ENCODE peak calls at places on chromosomes 2 and 18, in seven cellular contexts. One of them, this sample, is unnamed.
A peak's percentile ranks its signal among the peaks of the same experiment; 100 is the strongest.

GRCh38 chr2:64008434-64009009 is 10.7 kb downstream of the VPS54 start:
- DNase-seq in GM13977: no peak
- DNase-seq in stromal cell of bone marrow: no peak
- DNase-seq in nucleus accumbens: no peak
- DNase-seq in frontal cortex: no peak
- DNase-seq in lung microvascular endothelial cell: no peak
- DNase-seq in GM12865: no peak
- DNase-seq in this sample: no peak

GRCh38 chr2:149166958-149167810 is 128.7 kb downstream of the LYPD6B start:
- DNase-seq in lung microvascular endothelial cell: no peak
- DNase-seq in nucleus accumbens: no peak
- DNase-seq in GM12865: peak; percentile 82
- DNase-seq in stromal cell of bone marrow: no peak
- DNase-seq in GM13977: no peak
- DNase-seq in frontal cortex: no peak
- DNase-seq in this sample: no peak

GRCh38 chr2:9385841-9386240 is 37.5 kb downstream of the ITGB1BP1 start:
- DNase-seq in lung microvascular endothelial cell: no peak
- DNase-seq in GM13977: no peak
- DNase-seq in nucleus accumbens: no peak
- DNase-seq in GM12865: no peak
- DNase-seq in frontal cortex: no peak
- DNase-seq in stromal cell of bone marrow: no peak
- DNase-seq in this sample: no peak

GRCh38 chr2:128270306-128271185 is 48.1 kb downstream of the HS6ST1 start:
- DNase-seq in frontal cortex: no peak
- DNase-seq in GM13977: no peak
- DNase-seq in nucleus accumbens: no peak
- DNase-seq in stromal cell of bone marrow: no peak
- DNase-seq in lung microvascular endothelial cell: no peak
- DNase-seq in GM12865: no peak
- DNase-seq in this sample: no peak

GRCh38 chr2:221554769-221555510 is 17.2 kb downstream of the EPHA4 start:
- DNase-seq in stromal cell of bone marrow: no peak
- DNase-seq in nucleus accumbens: no peak
- DNase-seq in frontal cortex: no peak
- DNase-seq in lung microvascular endothelial cell: peak; percentile 8
- DNase-seq in GM13977: peak; percentile 15
- DNase-seq in GM12865: peak; percentile 59
- DNase-seq in this sample: no peak

GRCh38 chr2:237144516-237144915 is 58.8 kb downstream of the COPS8 start:
- DNase-seq in frontal cortex: no peak
- DNase-seq in nucleus accumbens: no peak
- DNase-seq in GM13977: no peak
- DNase-seq in GM12865: no peak
- DNase-seq in lung microvascular endothelial cell: no peak
- DNase-seq in stromal cell of bone marrow: no peak
- DNase-seq in this sample: no peak

GRCh38 chr18:42636309-42636708 is 479.2 kb downstream of the RIT2 start:
- DNase-seq in nucleus accumbens: no peak
- DNase-seq in lung microvascular endothelial cell: no peak
- DNase-seq in GM12865: no peak
- DNase-seq in stromal cell of bone marrow: no peak
- DNase-seq in frontal cortex: no peak
- DNase-seq in GM13977: no peak
- DNase-seq in this sample: no peak

GRCh38 chr2:70141754-70142589 is 48.8 kb downstream of the C2orf42 start:
- DNase-seq in lung microvascular endothelial cell: no peak
- DNase-seq in frontal cortex: no peak
- DNase-seq in nucleus accumbens: peak; percentile 83
- DNase-seq in stromal cell of bone marrow: no peak
- DNase-seq in GM12865: no peak
- DNase-seq in GM13977: peak; percentile 63
- DNase-seq in this sample: peak; percentile 87

GRCh38 chr18:22470141-22470510 is 52.4 kb upstream of the CTAGE1 start:
- DNase-seq in lung microvascular endothelial cell: peak; percentile 49
- DNase-seq in nucleus accumbens: no peak
- DNase-seq in frontal cortex: no peak
- DNase-seq in stromal cell of bone marrow: no peak
- DNase-seq in GM12865: no peak
- DNase-seq in GM13977: no peak
- DNase-seq in this sample: no peak

GRCh38 chr2:102540882-102541281 is 67.9 kb downstream of the SLC9A4 start:
- DNase-seq in lung microvascular endothelial cell: no peak
- DNase-seq in frontal cortex: no peak
- DNase-seq in GM12865: no peak
- DNase-seq in nucleus accumbens: no peak
- DNase-seq in stromal cell of bone marrow: no peak
- DNase-seq in GM13977: no peak
- DNase-seq in this sample: no peak

GRCh38 chr2:188181439-188181838 is 110.2 kb upstream of the GULP1 start:
- DNase-seq in nucleus accumbens: no peak
- DNase-seq in lung microvascular endothelial cell: no peak
- DNase-seq in frontal cortex: no peak
- DNase-seq in stromal cell of bone marrow: no peak
- DNase-seq in GM13977: no peak
- DNase-seq in GM12865: no peak
- DNase-seq in this sample: no peak

GRCh38 chr2:228602277-228602676 is 420.8 kb upstream of the SPHKAP start:
- DNase-seq in GM13977: no peak
- DNase-seq in nucleus accumbens: no peak
- DNase-seq in stromal cell of bone marrow: no peak
- DNase-seq in lung microvascular endothelial cell: no peak
- DNase-seq in frontal cortex: no peak
- DNase-seq in GM12865: no peak
- DNase-seq in this sample: no peak

GRCh38 chr2:216346781-216347180 is 25.5 kb downstream of the MARCHF4 start:
- DNase-seq in GM13977: no peak
- DNase-seq in nucleus accumbens: no peak
- DNase-seq in frontal cortex: no peak
- DNase-seq in lung microvascular endothelial cell: peak; percentile 53
- DNase-seq in GM12865: no peak
- DNase-seq in stromal cell of bone marrow: no peak
- DNase-seq in this sample: no peak

GRCh38 chr2:239379641-239380170 is 21.1 kb downstream of the HDAC4 start:
- DNase-seq in frontal cortex: no peak
- DNase-seq in GM12865: no peak
- DNase-seq in lung microvascular endothelial cell: no peak
- DNase-seq in nucleus accumbens: no peak
- DNase-seq in GM13977: no peak
- DNase-seq in stromal cell of bone marrow: no peak
- DNase-seq in this sample: no peak

GRCh38 chr18:22391571-22392359 is 25.9 kb downstream of the CTAGE1 start:
- DNase-seq in frontal cortex: no peak
- DNase-seq in nucleus accumbens: no peak
- DNase-seq in GM13977: no peak
- DNase-seq in GM12865: peak; percentile 0
- DNase-seq in stromal cell of bone marrow: peak; percentile 83
- DNase-seq in lung microvascular endothelial cell: peak; percentile 98
- DNase-seq in this sample: no peak